ENCODE peak calls at places on chromosomes 4 and X, in ten cellular contexts. Z, L, T, Q, J, W, N, D, V and E are unnamed samples.

GRCh38 chrX:119150163-119151135 is 22.8 kb upstream of the KIAA1210 start:
- DNase-seq in Z (no peak), L (no peak), T (no peak), Q (no peak), J (no peak), W (no peak), N (no peak), D (no peak), V (no peak), E (no peak)

GRCh38 chrX:27619459-27619858 is 29.3 kb downstream of the DCAF8L2 start:
- DNase-seq in Z (no peak), L (no peak), T (no peak), Q (no peak), J (no peak), W (no peak), N (no peak), D (no peak), V (no peak), E (no peak)

GRCh38 chr4:158998624-158999023 is 104.3 kb upstream of the RAPGEF2 start:
- DNase-seq in Z (no peak), L (no peak), T (no peak), Q (no peak), J (no peak), W (no peak), N (peak; percentile 76), D (no peak), V (no peak), E (no peak)

GRCh38 chr4:186736466-186736865 is 12.8 kb upstream of the FAT1 start:
- DNase-seq in Z (no peak), L (no peak), T (no peak), Q (no peak), J (no peak), W (no peak), N (no peak), D (no peak), V (no peak), E (no peak)

GRCh38 chr4:25814323-25814722 is 48.5 kb downstream of the SEL1L3 start:
- DNase-seq in Z (no peak), L (peak; percentile 84), T (no peak), Q (no peak), J (no peak), W (no peak), N (no peak), D (peak; percentile 26), V (peak; percentile 14), E (no peak)

GRCh38 chr4:75777589-75777988 is 53.2 kb downstream of the USO1 start:
- DNase-seq in Z (no peak), L (no peak), T (no peak), Q (no peak), J (no peak), W (no peak), N (no peak), D (no peak), V (no peak), E (no peak)

GRCh38 chr4:156420557-156420956 is 466.9 kb upstream of the CTSO start:
- DNase-seq in Z (no peak), L (peak; percentile 11), T (no peak), Q (no peak), J (peak; percentile 9), W (no peak), N (no peak), D (no peak), V (no peak), E (no peak)

GRCh38 chrX:69109706-69110635 is 55.3 kb downstream of the PJA1 start:
- DNase-seq in Z (no peak), L (peak; percentile 23), T (no peak), Q (no peak), J (peak; percentile 31), W (no peak), N (no peak), D (no peak), V (no peak), E (peak; percentile 73)

GRCh38 chr4:36402008-36402758 is 120.8 kb downstream of the DTHD1 start:
- DNase-seq in Z (no peak), L (no peak), T (no peak), Q (peak; percentile 28), J (no peak), W (no peak), N (no peak), D (no peak), V (no peak), E (no peak)

GRCh38 chrX:17710836-17711235 is 26.5 kb upstream of the SCML1 start:
- DNase-seq in Z (no peak), L (no peak), T (no peak), Q (no peak), J (no peak), W (no peak), N (no peak), D (peak; percentile 4), V (peak; percentile 14), E (no peak)

GRCh38 chr4:101102114-101102752 is 245.1 kb downstream of the PPP3CA start:
- DNase-seq in Z (no peak), L (peak; percentile 96), T (no peak), Q (no peak), J (peak; percentile 96), W (no peak), N (no peak), D (peak; percentile 72), V (peak; percentile 37), E (no peak)

GRCh38 chrX:9379697-9380551 is 84.9 kb upstream of the TBL1X start:
- DNase-seq in Z (no peak), L (peak; percentile 4), T (peak; percentile 26), Q (no peak), J (peak; percentile 16), W (no peak), N (peak; percentile 17), D (no peak), V (no peak), E (peak; percentile 77)

GRCh38 chr4:156968479-156968984 is 3.1 kb downstream of the PDGFC start:
- DNase-seq in Z (no peak), L (peak; percentile 89), T (peak; percentile 51), Q (no peak), J (peak; percentile 89), W (no peak), N (peak; percentile 56), D (peak; percentile 51), V (peak; percentile 13), E (peak; percentile 57)

GRCh38 chrX:65596270-65596669 is 61.7 kb upstream of the LAS1L start:
- DNase-seq in Z (no peak), L (peak; percentile 44), T (no peak), Q (peak; percentile 14), J (peak; percentile 57), W (peak; percentile 53), N (peak; percentile 7), D (no peak), V (no peak), E (no peak)

GRCh38 chr4:182343435-182343834 is 100.2 kb downstream of the TENM3 start:
- DNase-seq in Z (no peak), L (no peak), T (no peak), Q (no peak), J (peak; percentile 30), W (no peak), N (no peak), D (no peak), V (no peak), E (no peak)

GRCh38 chr4:22385615-22386014 is 130.3 kb downstream of the ADGRA3 start:
- DNase-seq in Z (no peak), L (peak; percentile 70), T (no peak), Q (no peak), J (peak; percentile 27), W (no peak), N (peak; percentile 76), D (no peak), V (no peak), E (no peak)

GRCh38 chrX:38437093-38437492 is 84.7 kb downstream of the OTC start:
- DNase-seq in Z (no peak), L (no peak), T (no peak), Q (no peak), J (no peak), W (no peak), N (no peak), D (no peak), V (no peak), E (no peak)

GRCh38 chr4:154422152-154422551 is 69.4 kb downstream of the DCHS2 start:
- DNase-seq in Z (no peak), L (no peak), T (no peak), Q (no peak), J (no peak), W (no peak), N (peak; percentile 30), D (no peak), V (no peak), E (no peak)

GRCh38 chrX:124211312-124211942 is 121.0 kb upstream of the TEX13D start:
- DNase-seq in Z (no peak), L (peak; percentile 8), T (peak; percentile 26), Q (no peak), J (peak; percentile 19), W (no peak), N (peak; percentile 63), D (no peak), V (no peak), E (no peak)

GRCh38 chr4:154660052-154660451 is 47.6 kb upstream of the FGG start:
- DNase-seq in Z (no peak), L (peak; percentile 56), T (no peak), Q (no peak), J (peak; percentile 53), W (no peak), N (no peak), D (no peak), V (no peak), E (no peak)

GRCh38 chr4:6986781-6987565 is 56.2 kb upstream of the TADA2B start:
- DNase-seq in Z (peak; percentile 92), L (peak; percentile 87), T (peak; percentile 89), Q (peak; percentile 93), J (peak; percentile 93), W (peak; percentile 91), N (peak; percentile 91), D (peak; percentile 96), V (peak; percentile 98), E (peak; percentile 96)

GRCh38 chr4:110823251-110823650 is 200.4 kb upstream of the PITX2 start:
- DNase-seq in Z (no peak), L (peak; percentile 72), T (no peak), Q (no peak), J (no peak), W (no peak), N (no peak), D (no peak), V (no peak), E (no peak)

GRCh38 chr4:24991015-24991414 is 39.7 kb downstream of the LGI2 start:
- DNase-seq in Z (no peak), L (peak; percentile 80), T (no peak), Q (no peak), J (peak; percentile 15), W (no peak), N (no peak), D (no peak), V (no peak), E (no peak)

GRCh38 chr4:7867701-7868429 is 71.8 kb downstream of the AFAP1 start:
- DNase-seq in Z (no peak), L (no peak), T (no peak), Q (no peak), J (no peak), W (no peak), N (no peak), D (no peak), V (no peak), E (no peak)